ENCODE peak calls at places on chromosomes 6 and 20, in four cellular contexts. V is IMR-90, B is H1, Y is mesendoderm. X is an unnamed sample.

GRCh38 chr6:5728726-5729434 is 277.8 kb downstream of the NRN1 start:
- DNase-seq in Y (peak), V (peak), B (no peak), X (no peak)

GRCh38 chr6:146594495-146594894 is 4.3 kb upstream of the ADGB start:
- DNase-seq in V (no peak), Y (no peak), B (no peak), X (no peak)

GRCh38 chr6:29853245-29853644 is 25.6 kb downstream of the HLA-G start:
- DNase-seq in Y (no peak), V (no peak), B (no peak), X (no peak)

GRCh38 chr6:168291450-168291849 is 28.1 kb downstream of the DACT2 start:
- DNase-seq in Y (no peak), V (no peak), B (no peak), X (no peak)

GRCh38 chr6:158642097-158642601 is 2.4 kb downstream of the DYNLT1 start:
- DNase-seq in V (peak), B (no peak), Y (no peak), X (no peak)

GRCh38 chr20:45495438-45495985 is 19.9 kb downstream of the SPINT3 start:
- DNase-seq in Y (no peak), V (no peak), B (no peak), X (no peak)

GRCh38 chr20:19783966-19784401 is 25.9 kb downstream of the RIN2 start:
- DNase-seq in V (peak), B (no peak), Y (no peak), X (no peak)

GRCh38 chr20:63519765-63520593 is 586 bp upstream of the PPDPF start:
- DNase-seq in B (no peak), V (peak), Y (no peak), X (peak)

GRCh38 chr6:11273406-11274065 is 41.1 kb upstream of the NEDD9 start:
- DNase-seq in V (no peak), B (no peak), Y (no peak), X (no peak)

GRCh38 chr20:19893356-19893755 is 123.8 kb upstream of the NAA20 start:
- DNase-seq in Y (no peak), B (no peak), V (no peak), X (no peak)

GRCh38 chr6:135397172-135397952 is 100.2 kb downstream of the AHI1 start:
- DNase-seq in B (no peak), V (no peak), Y (no peak), X (no peak)

GRCh38 chr6:120282005-120282404 is 932.4 kb upstream of the MAN1A1 start:
- DNase-seq in Y (no peak), B (no peak), V (no peak), X (no peak)

GRCh38 chr6:160279850-160280249 is 21.2 kb upstream of the SLC22A2 start:
- DNase-seq in B (no peak), V (no peak), Y (no peak), X (no peak)

GRCh38 chr20:48227381-48227780 is 442.1 kb upstream of the SULF2 start:
- DNase-seq in V (no peak), Y (no peak), B (no peak), X (no peak)

GRCh38 chr20:48236001-48236400 is 450.7 kb upstream of the SULF2 start:
- DNase-seq in V (no peak), Y (no peak), B (no peak), X (no peak)

GRCh38 chr20:48230251-48230650 is 445.0 kb upstream of the SULF2 start:
- DNase-seq in Y (peak), V (no peak), B (no peak), X (no peak)

GRCh38 chr20:48234951-48235350 is 449.7 kb upstream of the SULF2 start:
- DNase-seq in V (no peak), B (no peak), Y (peak), X (no peak)

DNA sequence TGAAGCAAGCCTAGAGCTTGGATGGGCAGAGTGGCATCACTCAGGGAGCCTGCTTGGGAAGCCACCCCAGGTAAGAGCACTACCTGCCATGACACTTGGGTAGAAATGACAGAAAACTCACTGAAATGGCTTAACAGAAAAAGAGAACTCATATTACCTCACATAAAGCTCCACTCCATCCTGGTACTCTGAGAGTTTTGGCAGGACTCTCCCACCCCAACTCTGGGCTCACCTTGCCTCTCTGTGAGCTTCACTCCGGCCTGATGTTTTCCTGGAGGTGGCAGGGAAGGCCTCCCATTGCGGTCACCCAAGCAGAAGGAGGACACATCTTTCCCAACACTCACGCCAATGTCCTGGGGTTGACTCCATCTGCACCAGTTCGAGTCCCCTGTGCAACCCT is 446.0 kb upstream of the SULF2 start:
- DNase-seq in V (no peak), Y (no peak), B (no peak), X (no peak)
- H4K5ac ChIP-seq in V (no peak), Y (no peak), B (no peak), X (no peak)

GRCh38 chr6:14731638-14732037 is 514.2 kb upstream of the JARID2 start:
- DNase-seq in V (no peak), B (no peak), Y (no peak), X (no peak)

GRCh38 chr6:14728396-14729024 is 517.4 kb upstream of the JARID2 start:
- DNase-seq in V (peak), B (no peak), Y (no peak), X (no peak)

GRCh38 chr6:14727494-14728395 is 518.1 kb upstream of the JARID2 start:
- DNase-seq in Y (no peak), B (no peak), V (no peak), X (no peak)

GRCh38 chr6:14730654-14731053 is 515.2 kb upstream of the JARID2 start:
- DNase-seq in V (no peak), B (no peak), Y (no peak), X (no peak)

GRCh38 chr6:14729186-14729871 is 516.5 kb upstream of the JARID2 start:
- DNase-seq in B (no peak), Y (no peak), V (no peak), X (no peak)
- H4K5ac ChIP-seq in B (no peak), Y (no peak), V (peak), X (no peak)

GRCh38 chr6:30907758-30908591 is at the start of gene GTF2H4:
- DNase-seq in Y (peak), B (peak), V (peak), X (peak)
- H4K5ac ChIP-seq in Y (no peak), B (peak), V (peak), X (no peak)

GRCh38 chr6:1598433-1598832 is 11.3 kb upstream of the FOXC1 start:
- DNase-seq in Y (no peak), V (no peak), B (no peak), X (no peak)
- H4K5ac ChIP-seq in Y (no peak), V (no peak), B (no peak), X (no peak)

DNA sequence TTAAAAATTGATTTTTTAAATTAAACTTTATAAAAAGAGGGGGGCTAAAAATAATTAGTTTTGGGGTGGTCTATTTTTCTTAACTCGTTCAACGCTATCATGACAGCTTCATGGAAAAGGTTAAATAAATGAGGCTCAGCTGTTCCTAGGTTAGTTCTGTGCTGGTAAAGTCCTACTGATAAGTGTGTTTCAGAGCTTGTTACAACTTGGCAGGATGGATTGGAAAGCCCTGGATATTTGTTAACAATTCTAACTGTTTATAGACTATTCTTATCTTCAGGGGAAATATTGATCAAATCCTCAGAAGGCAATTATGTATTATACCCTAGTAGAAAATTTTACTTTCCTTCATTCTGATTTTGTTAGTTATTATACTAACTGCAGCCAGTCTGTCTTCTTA is 50.4 kb downstream of the IL22RA2 start:
- DNase-seq in V (no peak), B (no peak), Y (no peak), X (no peak)
- H4K5ac ChIP-seq in V (no peak), B (no peak), Y (no peak), X (no peak)